ENCODE peak calls at places on chromosomes 5 and 9, in four cellular contexts. P is CD8-positive, alpha-beta T cell; X is HFFc6; J is stimulated activated CD8-positive, alpha-beta memory T cell treated with anti-CD3 and anti-CD28 coated beads, Interleukin-15, amount 100 ng/mL, for 24 hours. T is an unnamed sample.

GRCh38 chr5:158194561-158194961 is 335.6 kb upstream of the CLINT1 start:
- DNase-seq in J (no peak), P (no peak), X (no peak), T (no peak)

GRCh38 chr9:100204796-100205195 is 105.8 kb downstream of the INVS start:
- DNase-seq in P (no peak), X (no peak), J (no peak), T (no peak)

GRCh38 chr5:107389130-107389553 is 281.6 kb downstream of the EFNA5 start:
- DNase-seq in X (peak), J (no peak), P (peak), T (no peak)

GRCh38 chr5:124001216-124001615 is 489.2 kb downstream of the CSNK1G3 start:
- DNase-seq in X (no peak), J (no peak), P (no peak), T (no peak)

GRCh38 chr5:106459541-106459940 is 1211.2 kb downstream of the EFNA5 start:
- DNase-seq in J (no peak), P (no peak), X (no peak), T (no peak)

GRCh38 chr5:34929720-34930526 is 564 bp downstream of the DNAJC21 start:
- DNase-seq in X (peak), P (peak), J (peak), T (peak)

GRCh38 chr5:82265052-82265451 is 13.1 kb downstream of the RPS23 start:
- DNase-seq in J (no peak), P (no peak), X (no peak), T (no peak)

GRCh38 chr9:114250235-114250568 is 72.7 kb upstream of the ORM1 start:
- DNase-seq in P (no peak), X (peak), J (no peak), T (no peak)

GRCh38 chr5:174418809-174419522 is 305.4 kb upstream of the MSX2 start:
- DNase-seq in P (no peak), J (no peak), X (no peak), T (no peak)

GRCh38 chr5:147448766-147449165 is 61.1 kb downstream of the DPYSL3 start:
- DNase-seq in J (no peak), X (peak), P (no peak), T (no peak)

GRCh38 chr9:136511670-136512592 is 29.1 kb upstream of the SEC16A start:
- DNase-seq in P (no peak), X (no peak), J (no peak), T (no peak)

GRCh38 chr9:134205636-134206316 is 41.4 kb upstream of the RNU6ATAC start:
- DNase-seq in X (peak), P (no peak), J (no peak), T (no peak)

GRCh38 chr5:94469889-94470288 is 148.5 kb downstream of the KIAA0825 start:
- DNase-seq in J (no peak), X (peak), P (no peak), T (no peak)

GRCh38 chr5:59744531-59744992 is 149.0 kb downstream of the PDE4D start:
- DNase-seq in P (no peak), X (peak), J (no peak), T (no peak)

GRCh38 chr5:55570026-55570425 is 35.3 kb upstream of the PLPP1 start:
- DNase-seq in X (peak), J (no peak), P (no peak), T (no peak)

GRCh38 chr9:68795411-68795810 is 90.4 kb downstream of the PIP5K1B start:
- DNase-seq in J (no peak), X (no peak), P (no peak), T (no peak)

GRCh38 chr5:66727630-66728029 is 131.4 kb downstream of the MAST4 start:
- DNase-seq in X (no peak), J (no peak), P (no peak), T (no peak)

GRCh38 chr9:127035423-127035822 is 87.0 kb downstream of the ANGPTL2 start:
- DNase-seq in X (no peak), J (no peak), P (no peak), T (no peak)

GRCh38 chr5:73336366-73336765 is 112.2 kb downstream of the FOXD1 start:
- DNase-seq in P (no peak), J (no peak), X (no peak), T (no peak)

GRCh38 chr5:133848306-133848924 is 120.0 kb downstream of the C5orf15 start:
- DNase-seq in P (no peak), J (no peak), X (no peak), T (no peak)

GRCh38 chr5:179827684-179828083 is 7.0 kb downstream of the SQSTM1 start:
- DNase-seq in J (no peak), X (peak), P (no peak), T (no peak)

GRCh38 chr9:22401671-22402070 is 45.0 kb upstream of the DMRTA1 start:
- DNase-seq in P (no peak), X (no peak), J (no peak), T (no peak)

GRCh38 chr9:127574089-127574921 is 37.8 kb upstream of the STXBP1 start:
- DNase-seq in J (no peak), X (no peak), P (no peak), T (no peak)

GRCh38 chr5:160198148-160198545 is 31.2 kb upstream of the FABP6 start:
- DNase-seq in X (no peak), P (no peak), J (no peak), T (no peak)

GRCh38 chr5:78734094-78734845 is 85.7 kb upstream of the LHFPL2 start:
- DNase-seq in X (no peak), J (no peak), P (no peak), T (no peak)

GRCh38 chr5:155947394-155948062 is 379.4 kb upstream of the SGCD start:
- DNase-seq in P (no peak), J (no peak), X (no peak), T (no peak)

GRCh38 chr9:115016369-115016768 is 86.0 kb upstream of the TNFSF8 start:
- DNase-seq in X (no peak), J (no peak), P (no peak), T (no peak)

GRCh38 chr9:69602768-69603167 is 69.4 kb downstream of the APBA1 start:
- DNase-seq in P (no peak), J (no peak), X (no peak), T (no peak)

GRCh38 chr9:99353408-99353807 is 131.3 kb downstream of the SEC61B start:
- DNase-seq in X (peak), P (no peak), J (no peak), T (no peak)

GRCh38 chr5:1737790-1738405 is 61.7 kb downstream of the MRPL36 start:
- DNase-seq in P (peak), X (peak), J (no peak), T (no peak)

GRCh38 chr9:89738137-89738932 is 133.5 kb downstream of the GADD45G start:
- DNase-seq in P (no peak), J (no peak), X (no peak), T (no peak)

GRCh38 chr5:174573210-174574014 is 151.0 kb upstream of the MSX2 start:
- DNase-seq in X (no peak), P (no peak), J (no peak), T (no peak)